ENCODE peak calls at places on chromosomes 2 and 18, in eight cellular contexts. One of them, this sample, is unnamed.

GRCh38 chr2:127157114-127157513 is 50.2 kb upstream of the BIN1 start:
- DNase-seq in right atrium auricular region: peak; percentile 50
- DNase-seq in NB4: no peak
- DNase-seq in astrocyte of the spinal cord: no peak
- DNase-seq in tibial artery: no peak
- DNase-seq in LNCaP clone FGC: no peak
- DNase-seq in AG10803: no peak
- DNase-seq in adipocyte: no peak
- DNase-seq in this sample: no peak

GRCh38 chr2:85878719-85879390 is 9.9 kb downstream of the ST3GAL5 start:
- DNase-seq in LNCaP clone FGC: no peak
- DNase-seq in AG10803: no peak
- DNase-seq in NB4: no peak
- DNase-seq in tibial artery: no peak
- DNase-seq in right atrium auricular region: no peak
- DNase-seq in astrocyte of the spinal cord: peak; percentile 33
- DNase-seq in adipocyte: no peak
- DNase-seq in this sample: no peak

GRCh38 chr2:233273120-233273519 is 21.6 kb downstream of the ATG16L1 start:
- DNase-seq in adipocyte: no peak
- DNase-seq in tibial artery: no peak
- DNase-seq in NB4: no peak
- DNase-seq in LNCaP clone FGC: no peak
- DNase-seq in astrocyte of the spinal cord: no peak
- DNase-seq in right atrium auricular region: no peak
- DNase-seq in AG10803: no peak
- DNase-seq in this sample: no peak

GRCh38 chr2:82795446-82795845 is 1663.6 kb downstream of the SUCLG1 start:
- DNase-seq in AG10803: peak; percentile 54
- DNase-seq in NB4: no peak
- DNase-seq in right atrium auricular region: no peak
- DNase-seq in astrocyte of the spinal cord: peak; percentile 61
- DNase-seq in tibial artery: no peak
- DNase-seq in adipocyte: peak; percentile 77
- DNase-seq in LNCaP clone FGC: no peak
- DNase-seq in this sample: no peak

GRCh38 chr2:234989183-234989701 is 37.4 kb downstream of the SH3BP4 start:
- DNase-seq in astrocyte of the spinal cord: peak; percentile 75
- DNase-seq in LNCaP clone FGC: peak; percentile 71
- DNase-seq in right atrium auricular region: peak; percentile 84
- DNase-seq in AG10803: no peak
- DNase-seq in NB4: no peak
- DNase-seq in adipocyte: no peak
- DNase-seq in tibial artery: peak; percentile 91
- DNase-seq in this sample: peak; percentile 78

GRCh38 chr2:55014962-55015939 is 35.0 kb downstream of the RTN4 start:
- DNase-seq in AG10803: peak; percentile 88
- DNase-seq in right atrium auricular region: no peak
- DNase-seq in LNCaP clone FGC: peak; percentile 56
- DNase-seq in adipocyte: peak; percentile 91
- DNase-seq in tibial artery: peak; percentile 41
- DNase-seq in NB4: peak; percentile 77
- DNase-seq in astrocyte of the spinal cord: peak; percentile 71
- DNase-seq in this sample: no peak

GRCh38 chr18:69720422-69720821 is 227.3 kb downstream of the CD226 start:
- DNase-seq in LNCaP clone FGC: no peak
- DNase-seq in astrocyte of the spinal cord: no peak
- DNase-seq in adipocyte: no peak
- DNase-seq in tibial artery: no peak
- DNase-seq in AG10803: no peak
- DNase-seq in right atrium auricular region: no peak
- DNase-seq in NB4: no peak
- DNase-seq in this sample: no peak

GRCh38 chr2:221741496-221742211 is 169.6 kb upstream of the EPHA4 start:
- DNase-seq in adipocyte: no peak
- DNase-seq in LNCaP clone FGC: peak; percentile 18
- DNase-seq in NB4: no peak
- DNase-seq in right atrium auricular region: no peak
- DNase-seq in astrocyte of the spinal cord: no peak
- DNase-seq in AG10803: no peak
- DNase-seq in tibial artery: no peak
- DNase-seq in this sample: no peak

GRCh38 chr18:74906189-74906588 is 302.8 kb downstream of the PTGR3 start:
- DNase-seq in tibial artery: no peak
- DNase-seq in AG10803: no peak
- DNase-seq in astrocyte of the spinal cord: peak; percentile 33
- DNase-seq in NB4: no peak
- DNase-seq in adipocyte: peak; percentile 10
- DNase-seq in right atrium auricular region: no peak
- DNase-seq in LNCaP clone FGC: peak; percentile 42
- DNase-seq in this sample: no peak

GRCh38 chr2:109451671-109452070 is 162.1 kb downstream of the SEPTIN10 start:
- DNase-seq in astrocyte of the spinal cord: no peak
- DNase-seq in adipocyte: no peak
- DNase-seq in NB4: peak; percentile 89
- DNase-seq in tibial artery: no peak
- DNase-seq in right atrium auricular region: no peak
- DNase-seq in AG10803: no peak
- DNase-seq in LNCaP clone FGC: no peak
- DNase-seq in this sample: no peak

GRCh38 chr2:45889053-45889452 is 237.6 kb downstream of the PRKCE start:
- DNase-seq in adipocyte: no peak
- DNase-seq in NB4: peak; percentile 38
- DNase-seq in astrocyte of the spinal cord: no peak
- DNase-seq in LNCaP clone FGC: no peak
- DNase-seq in right atrium auricular region: no peak
- DNase-seq in tibial artery: no peak
- DNase-seq in AG10803: no peak
- DNase-seq in this sample: no peak

GRCh38 chr2:2012505-2012904 is 268.2 kb upstream of the PXDN start:
- DNase-seq in NB4: no peak
- DNase-seq in astrocyte of the spinal cord: peak; percentile 36
- DNase-seq in adipocyte: no peak
- DNase-seq in right atrium auricular region: no peak
- DNase-seq in tibial artery: no peak
- DNase-seq in AG10803: no peak
- DNase-seq in LNCaP clone FGC: no peak
- DNase-seq in this sample: no peak

GRCh38 chr2:207896525-207897295 is 127.0 kb upstream of the FZD5 start:
- DNase-seq in adipocyte: no peak
- DNase-seq in right atrium auricular region: no peak
- DNase-seq in tibial artery: no peak
- DNase-seq in NB4: no peak
- DNase-seq in AG10803: no peak
- DNase-seq in astrocyte of the spinal cord: no peak
- DNase-seq in LNCaP clone FGC: peak; percentile 79
- DNase-seq in this sample: no peak

GRCh38 chr2:121545257-121545656 is 14.6 kb downstream of the RNU4ATAC start:
- DNase-seq in AG10803: no peak
- DNase-seq in LNCaP clone FGC: no peak
- DNase-seq in right atrium auricular region: no peak
- DNase-seq in tibial artery: no peak
- DNase-seq in adipocyte: no peak
- DNase-seq in NB4: no peak
- DNase-seq in astrocyte of the spinal cord: no peak
- DNase-seq in this sample: no peak

DNA sequence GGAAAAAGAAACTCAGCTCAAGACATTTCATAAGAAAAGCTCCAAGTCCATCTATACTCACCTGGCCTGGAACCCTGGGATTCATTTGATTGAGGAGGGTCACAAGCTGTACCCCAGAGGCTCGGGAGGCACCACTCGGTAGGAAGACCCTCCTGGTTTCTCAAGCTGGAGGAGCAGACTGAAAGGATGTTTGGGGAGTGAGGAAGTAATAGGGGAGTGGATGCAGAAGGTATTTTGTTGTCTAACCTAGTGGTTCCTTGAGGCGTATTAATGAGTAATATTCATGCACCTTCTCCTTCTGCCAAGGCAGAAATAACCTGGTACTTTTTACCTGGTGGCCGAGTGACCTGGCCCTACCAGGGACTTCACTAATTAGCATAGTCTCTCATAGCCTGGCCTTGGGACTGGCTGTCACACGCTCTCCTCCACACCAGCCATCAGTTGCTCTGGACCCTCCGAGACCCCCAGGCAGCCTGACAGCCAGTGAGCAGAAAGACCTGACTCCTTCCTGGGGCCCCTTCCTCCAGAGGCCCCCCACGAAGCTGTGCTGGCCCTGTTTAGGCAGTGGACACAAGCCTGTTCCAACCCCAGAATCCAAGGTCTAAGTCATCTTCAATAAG is 161.4 kb downstream of the BCL2 start:
- DNase-seq in NB4: no peak
- DNase-seq in right atrium auricular region: no peak
- DNase-seq in adipocyte: no peak
- DNase-seq in tibial artery: no peak
- DNase-seq in LNCaP clone FGC: no peak
- DNase-seq in astrocyte of the spinal cord: no peak
- DNase-seq in AG10803: no peak
- DNase-seq in this sample: no peak
- H3K4me3 ChIP-seq in NB4: no peak overlapping the region
- H3K4me3 ChIP-seq in right atrium auricular region: no peak overlapping the region
- H3K4me3 ChIP-seq in adipocyte: no peak overlapping the region
- H3K4me3 ChIP-seq in tibial artery: peak overlapping the region; percentile 20
- H3K4me3 ChIP-seq in LNCaP clone FGC: no peak overlapping the region
- H3K4me3 ChIP-seq in astrocyte of the spinal cord: no peak overlapping the region
- H3K4me3 ChIP-seq in AG10803: no peak overlapping the region
- H3K4me3 ChIP-seq in this sample: no peak overlapping the region

GRCh38 chr18:46070683-46071614 is 1.1 kb downstream of the PSTPIP2 start:
- DNase-seq in LNCaP clone FGC: no peak
- DNase-seq in AG10803: no peak
- DNase-seq in adipocyte: no peak
- DNase-seq in tibial artery: no peak
- DNase-seq in right atrium auricular region: no peak
- DNase-seq in astrocyte of the spinal cord: no peak
- DNase-seq in NB4: peak; percentile 58
- DNase-seq in this sample: no peak
- H3K4me3 ChIP-seq in LNCaP clone FGC: peak overlapping the region; percentile 49
- H3K4me3 ChIP-seq in AG10803: peak overlapping the region; percentile 73
- H3K4me3 ChIP-seq in adipocyte: peak overlapping the region; percentile 91
- H3K4me3 ChIP-seq in tibial artery: peak overlapping the region; percentile 84
- H3K4me3 ChIP-seq in right atrium auricular region: peak overlapping the region; percentile 63
- H3K4me3 ChIP-seq in astrocyte of the spinal cord: peak overlapping the region; percentile 57
- H3K4me3 ChIP-seq in NB4: no peak overlapping the region
- H3K4me3 ChIP-seq in this sample: peak overlapping the region; percentile 84

DNA sequence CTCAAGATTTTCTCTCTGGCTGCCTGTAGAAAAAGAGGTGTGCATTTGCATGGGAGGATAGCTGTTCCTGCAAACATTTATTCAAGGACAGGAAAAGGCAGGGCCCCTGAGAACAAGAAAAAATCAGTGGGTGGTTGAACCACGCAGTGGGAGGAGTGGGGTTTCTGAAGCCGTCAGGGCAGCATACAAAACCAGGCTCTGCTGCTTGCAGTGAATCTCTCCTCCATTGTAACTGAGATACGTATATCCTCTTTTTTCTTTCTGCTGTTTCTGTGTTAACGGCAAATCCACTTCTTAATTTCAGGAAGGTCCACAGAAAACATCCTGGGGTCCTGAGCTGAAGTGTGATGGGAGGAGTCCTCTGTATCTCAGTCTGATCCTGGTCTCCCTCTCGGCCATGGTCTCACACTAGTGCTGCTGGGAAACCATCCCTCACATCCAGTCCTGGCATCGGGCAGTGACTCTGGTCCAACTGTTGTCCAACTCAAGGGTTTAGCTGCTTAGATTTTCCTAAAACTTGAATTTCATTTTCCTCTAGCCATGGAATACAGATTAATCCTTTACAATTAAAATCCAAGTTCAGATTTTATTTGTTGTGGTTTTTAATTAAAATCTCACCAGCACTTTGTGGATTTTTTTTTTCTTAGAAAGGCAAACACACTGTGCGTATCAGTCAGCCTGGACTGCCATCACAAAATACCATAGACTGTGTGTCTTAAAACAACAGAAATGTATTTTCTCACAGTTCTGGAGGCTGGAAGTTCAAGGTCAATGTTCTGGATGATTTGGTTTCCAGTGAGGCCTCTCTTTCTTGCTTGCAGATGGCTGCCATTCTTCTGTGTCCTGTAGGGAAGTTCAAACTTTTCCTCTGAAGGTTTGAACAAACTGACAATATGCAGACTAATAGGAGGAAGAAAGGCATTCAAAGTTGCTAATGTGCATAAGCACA is 26.9 kb upstream of the KCNF1 start:
- DNase-seq in NB4: no peak
- DNase-seq in astrocyte of the spinal cord: peak; percentile 37
- DNase-seq in right atrium auricular region: no peak
- DNase-seq in LNCaP clone FGC: no peak
- DNase-seq in tibial artery: no peak
- DNase-seq in AG10803: no peak
- DNase-seq in adipocyte: no peak
- DNase-seq in this sample: no peak
- H3K4me3 ChIP-seq in NB4: no peak overlapping the region
- H3K4me3 ChIP-seq in astrocyte of the spinal cord: no peak overlapping the region
- H3K4me3 ChIP-seq in right atrium auricular region: no peak overlapping the region
- H3K4me3 ChIP-seq in LNCaP clone FGC: no peak overlapping the region
- H3K4me3 ChIP-seq in tibial artery: no peak overlapping the region
- H3K4me3 ChIP-seq in AG10803: no peak overlapping the region
- H3K4me3 ChIP-seq in adipocyte: no peak overlapping the region
- H3K4me3 ChIP-seq in this sample: no peak overlapping the region

DNA sequence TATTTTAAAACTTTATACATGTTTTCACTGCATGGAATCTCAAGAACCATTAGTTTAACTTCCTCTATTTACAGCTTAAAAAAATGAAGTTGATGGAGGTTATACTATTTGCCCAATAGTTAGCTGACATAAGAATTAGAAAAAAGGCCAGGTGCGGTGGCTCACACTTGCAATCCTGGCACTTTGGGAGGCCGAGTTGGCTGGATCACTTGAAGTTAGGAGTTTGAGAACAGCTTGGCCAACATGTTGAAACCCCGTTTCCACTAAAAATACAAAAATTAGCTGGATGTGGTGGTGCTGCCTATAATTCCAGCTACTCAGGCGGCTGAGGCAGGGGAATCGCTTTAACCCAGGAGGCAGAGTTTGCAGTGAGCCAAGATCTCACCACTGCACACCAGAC is 125.1 kb upstream of the CDH19 start:
- DNase-seq in right atrium auricular region: no peak
- DNase-seq in tibial artery: no peak
- DNase-seq in LNCaP clone FGC: no peak
- DNase-seq in NB4: no peak
- DNase-seq in adipocyte: no peak
- DNase-seq in AG10803: no peak
- DNase-seq in astrocyte of the spinal cord: no peak
- DNase-seq in this sample: no peak
- H3K4me3 ChIP-seq in right atrium auricular region: no peak overlapping the region
- H3K4me3 ChIP-seq in tibial artery: no peak overlapping the region
- H3K4me3 ChIP-seq in LNCaP clone FGC: no peak overlapping the region
- H3K4me3 ChIP-seq in NB4: no peak overlapping the region
- H3K4me3 ChIP-seq in adipocyte: no peak overlapping the region
- H3K4me3 ChIP-seq in AG10803: no peak overlapping the region
- H3K4me3 ChIP-seq in astrocyte of the spinal cord: no peak overlapping the region
- H3K4me3 ChIP-seq in this sample: no peak overlapping the region

DNA sequence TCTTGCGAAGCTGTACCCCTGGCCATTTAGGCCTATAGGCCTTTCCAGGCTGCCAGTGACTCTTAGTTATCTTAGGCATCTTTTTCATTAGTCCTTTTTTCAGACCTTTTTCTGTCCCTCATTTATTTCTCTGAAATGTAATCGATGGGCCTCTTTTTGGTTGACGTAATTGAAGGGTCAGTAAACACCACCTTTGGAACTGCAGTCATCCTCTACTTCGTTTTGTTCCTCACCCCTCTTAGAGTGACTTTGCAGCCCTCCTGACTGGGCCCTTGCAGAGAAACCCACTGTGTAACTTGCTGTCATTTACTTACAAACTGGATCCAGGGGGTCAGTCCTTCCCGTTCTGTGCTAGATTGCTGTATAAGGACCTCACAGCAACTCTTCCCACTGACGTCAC is 23.2 kb downstream of the CENPO start:
- DNase-seq in adipocyte: no peak
- DNase-seq in LNCaP clone FGC: no peak
- DNase-seq in NB4: no peak
- DNase-seq in right atrium auricular region: peak; percentile 16
- DNase-seq in AG10803: no peak
- DNase-seq in astrocyte of the spinal cord: no peak
- DNase-seq in tibial artery: no peak
- DNase-seq in this sample: no peak
- H3K4me3 ChIP-seq in adipocyte: no peak overlapping the region
- H3K4me3 ChIP-seq in LNCaP clone FGC: no peak overlapping the region
- H3K4me3 ChIP-seq in NB4: no peak overlapping the region
- H3K4me3 ChIP-seq in right atrium auricular region: no peak overlapping the region
- H3K4me3 ChIP-seq in AG10803: no peak overlapping the region
- H3K4me3 ChIP-seq in astrocyte of the spinal cord: no peak overlapping the region
- H3K4me3 ChIP-seq in tibial artery: no peak overlapping the region
- H3K4me3 ChIP-seq in this sample: no peak overlapping the region